ENCODE peak calls at places on chromosomes 2 and 18, in five cellular contexts. X, N, L, B and R are unnamed samples.

GRCh38 chr2:18077724-18078123 is 199.3 kb downstream of the KCNS3 start:
- DNase-seq in X (no peak), N (no peak), L (no peak), B (no peak), R (peak)

GRCh38 chr18:58527116-58528010 is 101.5 kb downstream of the ALPK2 start:
- DNase-seq in X (no peak), N (no peak), L (no peak), B (no peak), R (no peak)

GRCh38 chr18:9068346-9068745 is 34.2 kb upstream of the NDUFV2 start:
- DNase-seq in X (no peak), N (no peak), L (no peak), B (no peak), R (peak)

GRCh38 chr2:225495706-225496105 is 96.2 kb downstream of the NYAP2 start:
- DNase-seq in X (no peak), N (no peak), L (no peak), B (no peak), R (no peak)

GRCh38 chr2:3365219-3365618 is 12.4 kb downstream of the EIPR1 start:
- DNase-seq in X (no peak), N (no peak), L (peak), B (no peak), R (no peak)

GRCh38 chr2:19846567-19846966 is 55.2 kb downstream of the TTC32 start:
- DNase-seq in X (no peak), N (no peak), L (no peak), B (no peak), R (no peak)

GRCh38 chr2:100812573-100812972 is 7.4 kb upstream of the NPAS2 start:
- DNase-seq in X (no peak), N (no peak), L (no peak), B (no peak), R (no peak)

GRCh38 chr2:198711484-198711883 is 746.3 kb downstream of the SATB2 start:
- DNase-seq in X (no peak), N (no peak), L (no peak), B (no peak), R (no peak)

GRCh38 chr2:65204461-65205230 is 23.0 kb upstream of the ACTR2 start:
- DNase-seq in X (no peak), N (no peak), L (no peak), B (no peak), R (no peak)

GRCh38 chr2:101502095-101502494 is 27.2 kb upstream of the RFX8 start:
- DNase-seq in X (no peak), N (no peak), L (no peak), B (no peak), R (no peak)

GRCh38 chr2:172664766-172665165 is 70.9 kb upstream of the RAPGEF4 start:
- DNase-seq in X (no peak), N (no peak), L (no peak), B (no peak), R (no peak)

GRCh38 chr18:34598136-34598635 is 111.9 kb upstream of the DTNA start:
- DNase-seq in X (no peak), N (no peak), L (no peak), B (no peak), R (no peak)